ENCODE peak calls at places on chromosomes 5 and 9, in nine cellular contexts. B, S, H, M, W, P, I, V and U are unnamed samples.

GRCh38 chr9:109012876-109013677 is at the start of gene CTNNAL1:
- DNase-seq in V (peak; percentile 96), H (peak; percentile 96), P (peak; percentile 96), B (peak; percentile 97), I (peak; percentile 46), W (peak; percentile 97), M (peak; percentile 64), S (peak; percentile 93), U (peak; percentile 93)

GRCh38 chr9:9117866-9118265 is 1318.3 kb upstream of the DMAC1 start:
- DNase-seq in M (no peak), W (no peak), P (no peak), B (no peak), H (no peak), S (no peak), V (no peak), I (no peak), U (no peak)

GRCh38 chr5:143001764-143002351 is 231.7 kb downstream of the ARHGAP26 start:
- DNase-seq in W (no peak), B (no peak), M (no peak), P (no peak), I (no peak), V (no peak), S (no peak), H (no peak), U (peak; percentile 58)

GRCh38 chr9:89903076-89903475 is 298.3 kb downstream of the GADD45G start:
- DNase-seq in B (no peak), V (peak; percentile 33), I (no peak), M (no peak), H (no peak), P (no peak), W (no peak), S (no peak), U (no peak)

GRCh38 chr9:114004221-114004716 is 73.8 kb downstream of the AMBP start:
- DNase-seq in B (no peak), M (no peak), S (peak; percentile 53), I (no peak), W (no peak), P (no peak), V (peak; percentile 77), H (peak; percentile 32), U (no peak)

GRCh38 chr5:65961644-65962043 is 35.3 kb downstream of the ERBIN start:
- DNase-seq in I (no peak), S (no peak), M (no peak), B (peak; percentile 51), H (no peak), W (no peak), V (no peak), P (no peak), U (peak; percentile 35)

GRCh38 chr5:52684056-52684455 is 103.7 kb upstream of the ITGA1 start:
- DNase-seq in S (no peak), H (no peak), V (no peak), B (no peak), W (no peak), P (no peak), I (no peak), M (no peak), U (no peak)

GRCh38 chr9:99030082-99030481 is 74.8 kb upstream of the TGFBR1 start:
- DNase-seq in V (no peak), M (no peak), I (no peak), W (no peak), H (no peak), P (no peak), B (no peak), S (no peak), U (no peak)

GRCh38 chr5:87004101-87004500 is 263.6 kb upstream of the RASA1 start:
- DNase-seq in M (no peak), I (no peak), S (no peak), P (no peak), V (no peak), B (no peak), W (no peak), H (no peak), U (no peak)

GRCh38 chr5:98016771-98017170 is 756.7 kb upstream of the RGMB start:
- DNase-seq in H (no peak), B (no peak), M (no peak), P (no peak), I (no peak), S (no peak), W (no peak), V (no peak), U (no peak)

DNA sequence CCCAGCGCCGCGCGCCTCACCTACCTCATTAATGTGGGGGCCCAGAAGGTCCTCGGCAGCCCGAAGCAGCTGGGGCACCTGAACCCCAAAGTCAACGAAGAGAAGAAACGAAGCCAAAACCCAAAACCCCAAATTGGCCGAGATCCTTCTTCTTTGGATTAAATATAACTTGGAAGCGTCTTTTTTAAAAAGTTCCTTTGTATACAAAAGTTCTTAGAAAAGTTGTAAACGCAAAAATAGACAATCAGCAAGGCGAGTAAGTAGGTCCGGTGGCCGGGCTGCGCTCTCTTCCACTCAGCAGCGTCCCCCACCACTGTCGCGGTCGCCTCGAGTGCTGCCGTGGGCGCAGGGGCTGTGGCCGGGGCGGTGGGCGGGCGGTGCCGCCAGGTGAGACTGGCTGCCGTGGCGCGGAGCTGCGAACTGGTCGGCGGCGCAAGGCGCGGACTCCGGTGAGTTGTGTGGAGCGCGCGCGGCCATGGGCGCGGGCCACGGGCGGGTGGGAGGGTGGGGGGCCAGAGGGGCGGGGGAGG is 360 bp downstream of the KLF4 start:
- DNase-seq in B (no peak), S (peak; percentile 38), I (no peak), P (peak; percentile 31), M (no peak), V (no peak), W (no peak), H (no peak), U (peak; percentile 49)
- TF ChIP-seq POLR2A in B (no peak), S (no peak), I (no peak), P (no peak), M (no peak), V (no peak), W (no peak), H (no peak), U (no peak)

DNA sequence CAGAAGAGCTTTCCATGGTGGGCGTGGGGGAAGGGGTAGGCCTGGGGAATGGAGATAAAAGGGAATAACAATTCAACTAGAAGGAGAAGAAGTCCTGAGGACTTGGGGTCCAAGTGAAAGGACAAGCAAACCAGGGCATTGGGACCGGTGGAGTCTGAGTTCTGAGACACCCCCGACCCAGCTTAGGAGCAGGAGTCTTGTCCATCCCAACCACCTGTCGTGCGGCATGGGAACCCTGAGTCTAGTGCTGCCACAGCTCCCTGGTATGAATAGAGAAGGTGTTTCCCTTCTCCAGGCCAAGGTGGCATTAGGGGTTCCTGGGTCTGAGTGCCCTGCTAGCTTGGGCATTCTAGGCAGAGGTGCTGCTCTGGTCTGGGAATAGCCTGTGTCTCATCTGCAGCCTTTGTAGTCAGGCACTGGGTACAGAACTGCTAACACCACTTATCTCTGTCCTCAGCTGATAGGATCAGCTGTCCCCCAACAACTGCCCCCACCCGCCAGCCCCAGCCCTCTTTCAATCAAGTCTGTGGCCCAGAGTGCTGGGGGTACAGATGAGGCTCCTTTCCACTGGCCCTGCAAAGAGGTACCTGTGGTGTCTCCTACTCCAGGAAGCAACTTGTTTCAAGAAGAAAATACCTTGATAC is 9.9 kb downstream of the HNRNPAB start:
- DNase-seq in S (no peak), P (no peak), M (no peak), W (no peak), H (no peak), I (no peak), V (peak; percentile 10), B (no peak), U (no peak)
- TF ChIP-seq POLR2A in S (no peak), P (no peak), M (no peak), W (no peak), H (no peak), I (no peak), V (no peak), B (no peak), U (no peak)

DNA sequence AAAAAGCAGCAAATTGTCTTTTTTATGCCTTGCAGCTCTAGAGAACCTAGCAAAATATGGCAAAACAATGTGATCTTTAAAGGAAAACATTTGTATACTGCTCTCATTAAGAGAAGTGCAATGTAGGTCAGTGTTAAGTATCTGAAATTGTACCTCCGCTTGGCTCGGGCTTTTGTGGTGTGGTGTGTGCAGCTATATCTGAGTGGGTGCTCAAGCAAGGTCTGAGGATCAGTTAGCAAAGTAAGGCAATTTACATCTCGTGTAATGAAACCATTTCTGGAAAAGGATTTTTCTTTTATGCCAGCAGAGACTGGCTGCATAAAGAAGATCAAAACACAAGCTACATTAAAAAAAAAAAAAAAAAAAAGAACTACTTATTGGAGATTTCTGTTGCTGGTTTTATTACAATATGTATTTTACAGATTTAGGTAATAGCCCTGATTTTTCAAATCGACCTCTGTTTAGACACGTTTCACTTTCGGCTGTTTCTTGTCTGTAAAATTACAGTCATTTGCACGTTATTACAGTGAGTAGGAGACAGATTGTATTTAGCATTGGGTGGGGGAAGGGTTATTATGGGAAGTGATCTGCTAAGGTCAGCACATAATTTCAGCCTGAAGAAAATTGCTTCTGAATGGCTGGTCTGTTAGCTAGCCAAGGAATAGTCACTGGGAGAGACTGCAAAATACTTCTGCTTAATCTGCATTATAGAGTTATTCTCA is 7.9 kb upstream of the ZNF608 start:
- DNase-seq in W (no peak), V (no peak), I (no peak), S (no peak), H (no peak), P (no peak), M (no peak), B (no peak), U (no peak)
- TF ChIP-seq POLR2A in W (no peak), V (no peak), I (no peak), S (no peak), H (no peak), P (no peak), M (no peak), B (no peak), U (no peak)

GRCh38 chr5:167820266-167820988 is 471.0 kb upstream of the WWC1 start:
- DNase-seq in S (no peak), I (no peak), M (no peak), B (no peak), V (no peak), P (no peak), W (no peak), H (no peak), U (no peak)

GRCh38 chr5:167821096-167821590 is 470.3 kb upstream of the WWC1 start:
- DNase-seq in B (no peak), I (no peak), S (no peak), W (no peak), P (no peak), M (no peak), H (no peak), V (no peak), U (no peak)

GRCh38 chr5:167819406-167819805 is 472.0 kb upstream of the WWC1 start:
- DNase-seq in B (no peak), H (no peak), S (no peak), M (no peak), W (no peak), V (no peak), I (no peak), P (no peak), U (no peak)

GRCh38 chr5:167822241-167822640 is 469.2 kb upstream of the WWC1 start:
- DNase-seq in B (no peak), W (no peak), P (no peak), H (no peak), M (no peak), I (no peak), S (no peak), V (no peak), U (no peak)

DNA sequence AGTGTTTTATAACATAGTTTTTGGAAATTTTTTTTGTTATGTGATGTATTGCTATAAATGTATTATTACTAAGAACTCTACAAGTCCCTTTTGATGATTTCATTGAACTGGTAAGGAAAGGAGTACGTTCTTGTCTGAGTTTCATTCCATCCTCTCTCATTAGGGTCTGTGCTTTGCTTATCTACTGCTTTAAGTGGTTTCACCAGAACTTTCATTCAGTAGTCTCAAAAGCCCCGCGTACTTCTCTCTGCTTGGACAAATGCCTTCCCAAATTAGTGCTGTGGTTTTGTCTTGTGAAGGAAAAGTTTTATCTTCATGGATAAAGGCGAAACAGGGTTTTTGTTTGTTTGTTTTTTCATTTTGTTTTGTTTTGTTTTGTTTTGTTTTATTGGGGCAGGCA is 469.8 kb upstream of the WWC1 start:
- DNase-seq in I (no peak), V (no peak), B (no peak), H (no peak), S (no peak), M (no peak), W (no peak), P (no peak), U (no peak)
- TF ChIP-seq POLR2A in I (no peak), V (no peak), B (no peak), H (no peak), S (no peak), M (no peak), W (no peak), P (no peak), U (no peak)